ENCODE peak calls at places on chromosomes 11 and 22, in five cellular contexts. U is IMR-90; F is WTC11; S is cardiac muscle cell; H is effector memory CD4-positive, alpha-beta T cell. I is an unnamed sample.

GRCh38 chr11:2762031-2762380 is 62.2 kb upstream of the KCNQ1OT1 start:
- DNase-seq in U (no peak), F (peak), S (no peak), H (no peak), I (no peak)

GRCh38 chr22:46971141-46971775 is 208.8 kb downstream of the TBC1D22A start:
- DNase-seq in H (no peak), F (no peak), U (peak), S (peak), I (peak)

GRCh38 chr11:112024178-112024777 is 930 bp upstream of the DLAT start:
- DNase-seq in H (no peak), U (no peak), F (no peak), S (no peak), I (no peak)

GRCh38 chr11:6319001-6319878 is 1.1 kb downstream of the CAVIN3 start:
- DNase-seq in U (peak), F (peak), S (peak), H (no peak), I (peak)

GRCh38 chr22:31287818-31288495 is 4.3 kb downstream of the PIK3IP1 start:
- DNase-seq in F (no peak), S (no peak), H (no peak), U (no peak), I (no peak)

GRCh38 chr11:13966486-13966885 is 4.0 kb downstream of the SPON1 start:
- DNase-seq in U (no peak), H (no peak), F (no peak), S (no peak), I (no peak)

GRCh38 chr11:105236631-105237030 is 97.1 kb upstream of the CARD18 start:
- DNase-seq in H (no peak), U (peak), F (no peak), S (no peak), I (no peak)

GRCh38 chr11:14500181-14500651 is 605 bp upstream of the COPB1 start:
- DNase-seq in S (peak), H (peak), F (no peak), U (peak), I (peak)

GRCh38 chr11:107785401-107785800 is 73.2 kb downstream of the SLC35F2 start:
- DNase-seq in H (no peak), S (no peak), U (peak), F (no peak), I (no peak)

GRCh38 chr11:93287434-93287833 is 43.1 kb upstream of the DEUP1 start:
- DNase-seq in S (no peak), U (no peak), F (no peak), H (no peak), I (no peak)

GRCh38 chr11:125170406-125171031 is 6.0 kb downstream of the PKNOX2 start:
- DNase-seq in H (no peak), U (peak), S (peak), F (no peak), I (peak)

GRCh38 chr11:3122775-3123201 is 42.3 kb downstream of the OSBPL5 start:
- DNase-seq in U (no peak), H (no peak), F (peak), S (no peak), I (no peak)

GRCh38 chr11:119885067-119885466 is 156.1 kb upstream of the NECTIN1 start:
- DNase-seq in H (no peak), U (no peak), S (peak), F (no peak), I (no peak)

GRCh38 chr22:32204211-32204855 is 540 bp downstream of the RFPL2 start:
- DNase-seq in U (no peak), F (peak), S (peak), H (peak), I (peak)

GRCh38 chr11:97743205-97743742 is 1277.5 kb upstream of the CNTN5 start:
- DNase-seq in H (no peak), U (peak), S (no peak), F (no peak), I (no peak)

GRCh38 chr11:130388607-130389205 is 39.7 kb downstream of the ADAMTS8 start:
- DNase-seq in S (no peak), U (peak), H (no peak), F (no peak), I (no peak)

GRCh38 chr11:15073361-15074205 is at the start of gene CALCB:
- DNase-seq in S (peak), F (peak), U (peak), H (no peak), I (peak)

GRCh38 chr22:32281092-32281491 is 25.9 kb upstream of the SLC5A4 start:
- DNase-seq in H (no peak), U (no peak), S (no peak), F (no peak), I (no peak)

GRCh38 chr11:71447791-71448256 is 369 bp downstream of the DHCR7 start:
- DNase-seq in U (no peak), S (peak), F (peak), H (peak), I (no peak)

GRCh38 chr11:77038029-77038824 is 4.0 kb downstream of the B3GNT6 start:
- DNase-seq in H (no peak), U (peak), S (no peak), F (no peak), I (no peak)

GRCh38 chr11:6237271-6237670 is 1.6 kb upstream of the CNGA4 start:
- DNase-seq in H (no peak), S (no peak), F (no peak), U (no peak), I (no peak)

GRCh38 chr22:41822289-41823057 is 10.4 kb upstream of the SREBF2 start:
- DNase-seq in H (no peak), F (no peak), U (peak), S (no peak), I (no peak)

GRCh38 chr11:109521571-109522086 is 99.6 kb downstream of the C11orf87 start:
- DNase-seq in U (no peak), S (peak), F (no peak), H (no peak), I (no peak)

GRCh38 chr11:109939176-109939810 is 153.9 kb upstream of the ZC3H12C start:
- DNase-seq in F (no peak), U (peak), H (no peak), S (peak), I (peak)

GRCh38 chr22:36409911-36410756 is 22.4 kb upstream of the MYH9 start:
- DNase-seq in F (peak), S (peak), U (no peak), H (peak), I (peak)

GRCh38 chr11:60343094-60343704 is 16.1 kb downstream of the MS4A6E start:
- DNase-seq in H (no peak), F (no peak), S (peak), U (no peak), I (no peak)

GRCh38 chr11:126716456-126717083 is 284.0 kb downstream of the KIRREL3 start:
- DNase-seq in F (peak), S (peak), U (peak), H (no peak), I (peak)

GRCh38 chr11:131666617-131667016 is 296.2 kb downstream of the NTM start:
- DNase-seq in S (no peak), U (peak), H (no peak), F (no peak), I (peak)

GRCh38 chr11:92453055-92453454 is 228.4 kb downstream of the FAT3 start:
- DNase-seq in F (no peak), U (peak), S (no peak), H (no peak), I (no peak)

GRCh38 chr22:18033204-18033998 is 9.0 kb upstream of the MICAL3 start:
- DNase-seq in U (peak), H (no peak), S (no peak), F (no peak), I (no peak)

GRCh38 chr11:113952070-113952469 is 22.8 kb upstream of the HTR3A start:
- DNase-seq in F (no peak), S (no peak), H (no peak), U (no peak), I (no peak)

GRCh38 chr22:31082606-31083376 is 1.7 kb downstream of the SMTN start:
- DNase-seq in U (peak), F (peak), H (peak), S (peak), I (peak)

GRCh38 chr22:47658182-47658581 is 895.7 kb downstream of the TBC1D22A start:
- DNase-seq in S (no peak), U (no peak), F (no peak), H (no peak), I (no peak)

GRCh38 chr22:22394589-22394988 is 114.0 kb downstream of the ZNF280B start:
- DNase-seq in F (no peak), S (no peak), H (no peak), U (no peak), I (peak)

GRCh38 chr11:8248786-8249185 is 14.9 kb downstream of the LMO1 start:
- DNase-seq in H (no peak), U (no peak), S (no peak), F (peak), I (no peak)

GRCh38 chr22:27801616-27802388 is at the start of gene MN1:
- DNase-seq in F (peak), H (no peak), U (peak), S (peak), I (peak)

I was measured in endodermal cell.